ENCODE peak calls at places on chromosomes 11 and 22, in eight cellular contexts. A is OCI-LY7, L is pancreas, Z is lower lobe of right lung, C is IMR-90, M is heart right ventricle, N is Peyer's patch, E is RWPE2. R is an unnamed sample. For H3K4me1, the result is how much of the 10 kb centered on the place peaks cover.

GRCh38 chr22:27630754-27631153 is 170.8 kb downstream of the MN1 start:
- DNase-seq in A (no peak), L (no peak), Z (no peak), C (no peak), M (no peak), N (no peak), E (no peak), R (no peak)

GRCh38 chr22:50186789-50187523 is 1.2 kb downstream of the TRABD start:
- DNase-seq in A (peak), L (peak), Z (peak), C (peak), M (no peak), N (peak), E (no peak), R (no peak)

GRCh38 chr22:49183208-49183825 is 644.4 kb downstream of the BRD1 start:
- DNase-seq in A (no peak), L (no peak), Z (peak), C (no peak), M (no peak), N (no peak), E (no peak), R (no peak)

GRCh38 chr11:10072142-10072541 is 221.9 kb downstream of the SBF2 start:
- DNase-seq in A (no peak), L (no peak), Z (no peak), C (peak), M (no peak), N (no peak), E (no peak), R (no peak)

GRCh38 chr22:19820880-19821522 is 33.7 kb downstream of the GNB1L start:
- DNase-seq in A (no peak), L (peak), Z (peak), C (no peak), M (no peak), N (no peak), E (no peak), R (peak)

GRCh38 chr11:67272327-67273259 is 6.3 kb downstream of the GRK2 start:
- DNase-seq in A (peak), L (no peak), Z (peak), C (no peak), M (no peak), N (peak), E (peak), R (peak)

GRCh38 chr11:87284306-87284705 is 246.6 kb downstream of the TMEM135 start:
- DNase-seq in A (no peak), L (no peak), Z (no peak), C (no peak), M (no peak), N (no peak), E (no peak), R (no peak)

GRCh38 chr11:12189543-12190235 is 79.3 kb downstream of the MICAL2 start:
- DNase-seq in A (no peak), L (no peak), Z (no peak), C (no peak), M (no peak), N (no peak), E (peak), R (no peak)

GRCh38 chr11:46252373-46252914 is 25.0 kb upstream of the CREB3L1 start:
- DNase-seq in A (no peak), L (no peak), Z (no peak), C (no peak), M (no peak), N (no peak), E (no peak), R (no peak)

GRCh38 chr22:45344339-45344738 is 34.6 kb downstream of the FAM118A start:
- DNase-seq in A (no peak), L (no peak), Z (no peak), C (no peak), M (no peak), N (no peak), E (no peak), R (peak)
- TF ChIP-seq CTCF in A (no peak), L (no peak), Z (no peak), C (no peak), M (no peak), N (no peak), E (no peak), R (peak)

DNA sequence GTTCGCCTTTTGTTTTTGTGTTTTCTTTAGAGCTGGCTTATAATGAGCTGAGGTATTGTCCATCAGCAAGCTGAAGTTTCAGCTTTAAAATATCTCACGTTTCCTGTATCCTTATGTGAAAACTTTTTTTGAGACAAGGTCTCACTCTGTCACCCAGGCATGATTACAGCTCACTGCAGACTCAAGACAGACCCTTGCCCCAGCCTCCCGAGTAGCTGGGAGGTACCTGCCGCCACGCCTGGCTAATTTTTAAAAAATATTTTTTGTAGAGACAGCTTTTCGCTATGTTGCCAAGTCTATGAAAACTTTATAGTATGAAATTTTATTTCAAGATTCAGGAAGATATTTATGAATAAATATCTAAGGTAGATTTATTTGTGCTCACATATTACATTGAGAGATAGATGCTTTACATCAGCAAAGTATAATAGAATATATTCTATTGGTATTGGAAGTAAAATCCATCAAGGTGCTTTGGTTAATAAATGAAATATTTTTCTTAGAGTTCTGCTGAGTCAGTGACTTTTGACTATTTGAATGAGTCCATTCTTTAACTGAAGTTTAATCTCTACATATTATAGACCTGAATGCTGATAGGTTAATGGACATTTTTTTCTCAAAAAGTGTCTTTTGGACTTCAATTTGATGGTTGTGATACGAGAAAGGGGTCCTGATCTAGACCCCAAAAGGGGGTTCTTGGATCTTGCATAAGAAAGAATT is 10.2 kb downstream of the KREMEN1 start:
- DNase-seq in A (no peak), L (no peak), Z (no peak), C (no peak), M (no peak), N (no peak), E (no peak), R (peak)
- H3K27ac ChIP-seq in A (no peak), L (no peak), Z (peak), C (no peak), M (peak), N (no peak), E (no peak), R (peak)

DNA sequence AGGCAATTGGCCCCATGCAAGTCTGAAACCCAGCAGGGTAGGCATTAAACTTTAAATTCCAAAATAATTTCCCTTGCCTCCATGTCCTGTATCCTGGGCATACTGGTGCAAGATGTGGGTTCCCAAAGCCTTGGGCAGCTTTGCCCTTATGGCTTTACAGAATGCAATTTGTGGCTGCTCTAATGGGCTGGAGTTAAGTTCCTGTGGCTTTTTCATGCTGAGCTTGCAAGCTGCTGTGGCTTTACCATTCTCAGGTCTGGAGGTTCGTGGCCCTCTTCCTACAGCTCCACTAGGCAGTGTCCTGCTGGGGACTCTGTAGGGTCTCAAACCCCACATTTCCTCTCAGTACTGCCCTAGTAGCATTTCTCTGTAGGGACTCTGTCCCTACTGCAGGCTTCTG is 15.0 kb upstream of the BIRC3 start:
- DNase-seq in A (no peak), L (no peak), Z (no peak), C (no peak), M (no peak), N (no peak), E (no peak), R (no peak)
- H3K4me1 ChIP-seq in A (under half), L (under half), Z (under half), C (under half), M (under half), N (under half), E (under half), R (under half)

GRCh38 chr11:61095022-61095421 is 7.3 kb upstream of the CD5 start:
- DNase-seq in A (peak), L (no peak), Z (no peak), C (no peak), M (no peak), N (peak), E (no peak), R (no peak)

GRCh38 chr11:61103851-61104423 is 1.6 kb downstream of the CD5 start:
- DNase-seq in A (no peak), L (no peak), Z (no peak), C (no peak), M (no peak), N (no peak), E (no peak), R (no peak)

GRCh38 chr11:61092908-61093763 is 9.2 kb upstream of the CD5 start:
- DNase-seq in A (no peak), L (no peak), Z (no peak), C (no peak), M (no peak), N (no peak), E (no peak), R (no peak)

GRCh38 chr11:61102667-61103491 is 590 bp downstream of the CD5 start:
- DNase-seq in A (no peak), L (no peak), Z (no peak), C (no peak), M (no peak), N (no peak), E (no peak), R (no peak)

GRCh38 chr11:61098778-61099177 is 3.5 kb upstream of the CD5 start:
- DNase-seq in A (no peak), L (no peak), Z (no peak), C (no peak), M (no peak), N (no peak), E (no peak), R (no peak)
- TF ChIP-seq CTCF in A (no peak), L (no peak), Z (no peak), C (no peak), M (no peak), N (no peak), E (no peak), R (no peak)

GRCh38 chr11:64742940-64743590 is 877 bp downstream of the RASGRP2 start:
- DNase-seq in A (peak), L (peak), Z (peak), C (no peak), M (peak), N (peak), E (no peak), R (peak)

GRCh38 chr11:64745523-64746328 is 1.8 kb upstream of the RASGRP2 start:
- DNase-seq in A (peak), L (peak), Z (peak), C (peak), M (peak), N (peak), E (no peak), R (peak)

GRCh38 chr11:64745219-64745522 is 1.2 kb upstream of the RASGRP2 start:
- DNase-seq in A (peak), L (peak), Z (peak), C (no peak), M (peak), N (peak), E (no peak), R (peak)

GRCh38 chr11:64743591-64744543 is at the start of gene RASGRP2:
- DNase-seq in A (peak), L (peak), Z (peak), C (no peak), M (peak), N (peak), E (no peak), R (peak)

DNA sequence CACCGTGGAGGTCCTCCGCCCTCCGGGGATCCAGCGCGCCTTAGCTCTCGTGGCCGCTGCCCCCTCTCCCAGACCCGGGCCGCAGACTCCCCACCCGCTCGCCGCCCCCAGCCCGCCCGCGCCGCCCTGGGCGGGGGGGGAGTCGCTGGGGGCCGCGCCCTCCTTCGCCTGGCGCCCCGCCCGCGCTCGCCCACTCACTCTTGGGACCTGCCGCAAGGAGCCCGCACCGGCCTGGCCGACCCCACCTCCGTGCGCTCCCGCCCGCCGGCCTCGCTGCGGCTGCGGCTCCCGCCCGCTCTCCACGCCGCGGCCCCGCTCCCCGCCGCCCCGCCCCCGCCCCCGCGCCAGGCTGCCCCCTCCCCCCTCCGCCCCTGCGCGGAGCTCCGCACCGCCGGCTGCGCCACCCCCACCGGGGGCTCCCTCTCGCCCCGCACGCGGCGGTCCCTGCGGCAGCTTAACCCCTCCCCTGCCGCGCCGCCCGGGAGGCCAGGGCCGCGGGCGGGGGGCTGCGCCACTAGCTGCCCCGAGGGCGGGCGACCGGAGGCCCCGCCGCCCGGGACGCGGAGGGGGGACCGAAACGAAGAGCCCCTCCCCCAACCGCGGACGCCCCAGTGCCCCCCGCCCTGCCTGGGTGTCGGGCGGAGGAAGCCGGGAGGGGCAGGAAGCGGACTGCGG is 739 bp upstream of the RASGRP2 start:
- DNase-seq in A (no peak), L (no peak), Z (no peak), C (no peak), M (no peak), N (no peak), E (no peak), R (no peak)
- H3K27ac ChIP-seq in A (peak), L (no peak), Z (peak), C (no peak), M (peak), N (peak), E (no peak), R (peak)

GRCh38 chr11:3138178-3139085 is 26.7 kb downstream of the OSBPL5 start:
- DNase-seq in A (no peak), L (peak), Z (peak), C (no peak), M (no peak), N (no peak), E (peak), R (no peak)

GRCh38 chr11:3137486-3138177 is 27.5 kb downstream of the OSBPL5 start:
- DNase-seq in A (no peak), L (no peak), Z (peak), C (no peak), M (no peak), N (no peak), E (peak), R (no peak)

GRCh38 chr11:3139481-3140290 is 25.4 kb downstream of the OSBPL5 start:
- DNase-seq in A (no peak), L (peak), Z (peak), C (no peak), M (no peak), N (no peak), E (no peak), R (no peak)

GRCh38 chr11:3140291-3140603 is 24.9 kb downstream of the OSBPL5 start:
- DNase-seq in A (no peak), L (peak), Z (no peak), C (no peak), M (no peak), N (no peak), E (no peak), R (no peak)

DNA sequence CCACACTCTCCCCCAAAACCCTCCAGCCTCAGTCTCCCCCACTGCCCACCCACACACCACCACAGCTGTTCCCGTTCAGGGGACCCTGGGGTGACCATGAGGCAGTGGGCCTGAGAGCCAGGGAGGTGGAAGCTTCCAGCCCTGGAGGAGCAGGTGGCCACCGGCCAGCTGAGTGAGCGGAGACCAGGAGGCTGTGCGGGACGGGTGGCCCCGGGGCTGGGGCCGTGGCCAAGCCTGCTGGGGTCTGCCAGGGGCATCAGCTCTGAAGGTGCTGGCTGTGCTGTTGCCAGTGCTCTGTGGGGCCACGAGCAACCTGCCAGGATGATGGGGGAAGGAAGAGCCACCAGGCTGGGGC is 26.0 kb downstream of the OSBPL5 start:
- DNase-seq in A (no peak), L (peak), Z (peak), C (no peak), M (no peak), N (no peak), E (no peak), R (no peak)
- H3K4me1 ChIP-seq in A (under half), L (under half), Z (under half), C (under half), M (half or more), N (under half), E (under half), R (under half)

R was measured in thyroid gland.